ENCODE peak calls at places on chromosomes 7 and 10, in six cellular contexts. H, U, T, Z, M and D are unnamed samples. For H3K4me1, the result is how much of the 10 kb centered on the place peaks cover.

GRCh38 chr7:70383947-70384475 is 747.9 kb upstream of the GALNT17 start:
- DNase-seq in M (no peak), T (no peak), Z (no peak), H (no peak), U (no peak), D (no peak)

GRCh38 chr7:32479574-32480200 is 10.5 kb downstream of the LSM5 start:
- DNase-seq in Z (peak), T (peak), U (no peak), H (no peak), M (no peak), D (no peak)

GRCh38 chr7:74012842-74013249 is 15.1 kb upstream of the ELN start:
- DNase-seq in M (no peak), Z (no peak), U (no peak), H (no peak), T (no peak), D (no peak)

GRCh38 chr10:548212-548897 is 141.1 kb downstream of the DIP2C start:
- DNase-seq in U (no peak), M (no peak), Z (no peak), H (no peak), T (peak), D (no peak)

GRCh38 chr7:105213619-105214018 is 175.1 kb downstream of the SRPK2 start:
- DNase-seq in Z (no peak), H (no peak), M (no peak), T (no peak), U (no peak), D (no peak)

GRCh38 chr10:66215005-66215404 is 710.8 kb upstream of the LRRTM3 start:
- DNase-seq in M (no peak), Z (no peak), H (no peak), T (peak), U (no peak), D (no peak)

GRCh38 chr10:33196710-33197406 is 137.6 kb downstream of the NRP1 start:
- DNase-seq in T (no peak), Z (peak), H (no peak), U (no peak), M (no peak), D (no peak)

GRCh38 chr10:14652816-14653215 is 121.9 kb downstream of the FAM107B start:
- DNase-seq in Z (no peak), U (no peak), M (no peak), T (no peak), H (no peak), D (no peak)

GRCh38 chr10:77463499-77463898 is 174.1 kb downstream of the KCNMA1 start:
- DNase-seq in H (no peak), U (no peak), Z (no peak), M (no peak), T (no peak), D (no peak)

GRCh38 chr7:84841809-84842208 is 345.0 kb downstream of the SEMA3D start:
- DNase-seq in T (no peak), U (no peak), M (no peak), Z (no peak), H (no peak), D (no peak)

GRCh38 chr7:149140784-149141183 is 6.5 kb upstream of the ZNF398 start:
- DNase-seq in H (no peak), T (no peak), M (no peak), U (no peak), Z (no peak), D (no peak)

GRCh38 chr10:70758757-70759514 is 26.2 kb downstream of the TBATA start:
- DNase-seq in M (peak), Z (peak), H (peak), T (peak), U (peak), D (peak)

GRCh38 chr7:78326870-78327269 is 528.3 kb downstream of the PHTF2 start:
- DNase-seq in M (no peak), H (no peak), U (no peak), Z (peak), T (no peak), D (no peak)

GRCh38 chr7:44735403-44736165 is 13.1 kb upstream of the ZMIZ2 start:
- DNase-seq in U (no peak), M (no peak), T (no peak), H (no peak), Z (no peak), D (no peak)

GRCh38 chr10:59176241-59177030 is at the start of gene PHYHIPL:
- DNase-seq in Z (peak), M (no peak), T (peak), H (no peak), U (no peak), D (no peak)

GRCh38 chr10:31864834-31865518 is 63.7 kb downstream of the ARHGAP12 start:
- DNase-seq in Z (no peak), U (no peak), H (no peak), M (no peak), T (peak), D (no peak)

GRCh38 chr10:3874988-3875841 is 90.2 kb upstream of the KLF6 start:
- DNase-seq in H (peak), U (no peak), M (peak), Z (no peak), T (no peak), D (no peak)

GRCh38 chr7:149562602-149563001 is 65.0 kb upstream of the ZNF746 start:
- DNase-seq in M (no peak), H (no peak), U (no peak), T (no peak), Z (no peak), D (no peak)

GRCh38 chr7:7424151-7424873 is 111.4 kb downstream of the COL28A1 start:
- DNase-seq in H (peak), T (peak), U (peak), M (peak), Z (peak), D (peak)

GRCh38 chr10:30500534-30500933 is 66.5 kb downstream of the MAP3K8 start:
- DNase-seq in T (no peak), M (no peak), H (no peak), Z (no peak), U (no peak), D (no peak)

GRCh38 chr7:113267271-113267670 is 148.9 kb upstream of the SMIM30 start:
- DNase-seq in Z (no peak), H (no peak), T (no peak), M (no peak), U (no peak), D (no peak)

GRCh38 chr7:70208236-70209063 is 610.2 kb downstream of the AUTS2 start:
- DNase-seq in M (no peak), Z (no peak), T (no peak), U (no peak), H (no peak), D (no peak)

GRCh38 chr10:111084346-111085255 is 7.8 kb downstream of the ADRA2A start:
- DNase-seq in Z (no peak), U (no peak), T (no peak), M (no peak), H (no peak), D (no peak)

GRCh38 chr7:73703985-73704639 is 15.4 kb downstream of the STX1A start:
- DNase-seq in T (peak), U (peak), Z (peak), M (peak), H (no peak), D (no peak)

GRCh38 chr10:83562381-83562780 is 576.9 kb upstream of the GHITM start:
- DNase-seq in Z (no peak), M (no peak), U (no peak), T (no peak), H (no peak), D (no peak)
- H3K4me3 ChIP-seq in Z (no peak), M (no peak), U (no peak), T (no peak), H (no peak), D (no peak)

GRCh38 chr7:92837214-92837749 is 909 bp upstream of the CDK6 start:
- DNase-seq in U (no peak), M (peak), Z (no peak), H (no peak), T (peak), D (no peak)
- H3K4me1 ChIP-seq in U (under half), M (under half), Z (under half), H (under half), T (under half), D (under half)

GRCh38 chr10:95559466-95559865 is 1.7 kb downstream of the SORBS1 start:
- DNase-seq in T (peak), U (peak), M (no peak), Z (no peak), H (no peak), D (no peak)
- H3K4me3 ChIP-seq in T (peak), U (peak), M (no peak), Z (no peak), H (peak), D (no peak)

GRCh38 chr10:95277201-95277570 is 13.6 kb downstream of the PDLIM1 start:
- DNase-seq in Z (no peak), M (no peak), T (no peak), H (no peak), U (no peak), D (no peak)

GRCh38 chr10:95277614-95278013 is 13.2 kb downstream of the PDLIM1 start:
- DNase-seq in Z (no peak), U (no peak), H (no peak), M (no peak), T (no peak), D (no peak)

GRCh38 chr10:95276367-95277200 is 14.2 kb downstream of the PDLIM1 start:
- DNase-seq in T (no peak), M (no peak), H (no peak), U (no peak), Z (no peak), D (no peak)

GRCh38 chr10:95279042-95279820 is 11.6 kb downstream of the PDLIM1 start:
- DNase-seq in U (no peak), T (no peak), H (no peak), Z (no peak), M (no peak), D (no peak)

GRCh38 chr10:95278061-95278988 is 12.5 kb downstream of the PDLIM1 start:
- DNase-seq in M (no peak), U (peak), Z (no peak), H (no peak), T (peak), D (no peak)
- H3K4me1 ChIP-seq in M (under half), U (under half), Z (under half), H (under half), T (under half), D (under half)

GRCh38 chr10:110048781-110049180 is 41.0 kb downstream of the ADD3 start:
- DNase-seq in H (no peak), U (no peak), M (no peak), Z (no peak), T (no peak), D (no peak)
- H3K4me3 ChIP-seq in H (no peak), U (no peak), M (no peak), Z (no peak), T (no peak), D (no peak)

GRCh38 chr10:52488606-52489485 is 174.8 kb downstream of the DKK1 start:
- DNase-seq in U (no peak), M (no peak), H (no peak), Z (no peak), T (peak), D (no peak)
- H3K4me1 ChIP-seq in U (under half), M (under half), H (under half), Z (under half), T (under half), D (under half)

DNA sequence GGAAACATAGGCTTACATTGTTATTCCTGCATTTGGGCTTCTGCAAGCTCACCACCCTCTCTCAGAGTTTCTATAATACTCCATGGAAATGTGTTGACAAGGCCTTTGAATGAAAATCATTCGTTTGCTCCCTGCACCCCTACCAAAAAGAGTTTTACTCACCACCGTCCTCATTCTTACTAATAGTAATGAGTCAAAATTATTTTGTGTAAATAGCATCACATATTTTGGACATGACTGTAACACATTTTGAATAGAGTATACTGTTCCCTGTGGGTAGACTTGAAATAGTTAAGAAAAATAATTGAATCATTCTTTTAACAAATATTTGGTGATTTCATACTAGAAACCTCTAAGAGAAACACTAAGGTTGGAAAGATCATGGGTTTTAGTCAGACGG is 84.6 kb downstream of the AKAP9 start:
- DNase-seq in U (no peak), M (no peak), H (no peak), Z (no peak), T (no peak), D (no peak)
- H3K4me3 ChIP-seq in U (no peak), M (no peak), H (no peak), Z (no peak), T (no peak), D (no peak)

DNA sequence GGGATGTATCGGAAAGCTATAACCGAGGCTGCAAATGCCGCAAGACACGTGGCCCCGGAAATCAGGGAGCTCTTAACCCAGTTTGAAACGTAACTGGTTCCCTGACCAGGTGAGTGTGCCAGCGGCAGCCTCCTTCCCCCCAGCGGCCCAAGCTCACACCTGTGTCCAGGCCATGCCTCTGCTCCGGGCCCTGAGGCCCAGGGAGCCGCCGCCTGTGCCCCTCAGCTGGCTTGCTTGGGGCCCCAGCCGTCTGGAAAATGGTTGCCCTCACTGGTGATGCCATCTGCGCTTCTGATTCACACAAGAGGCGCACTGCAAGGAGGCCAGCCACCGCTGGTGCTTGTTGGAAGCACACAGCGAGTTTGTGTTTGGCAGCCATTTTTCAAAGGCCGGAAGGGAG is 9.2 kb downstream of the PWWP2B start:
- DNase-seq in H (no peak), Z (no peak), T (no peak), U (no peak), M (no peak), D (no peak)
- H3K4me1 ChIP-seq in H (under half), Z (half or more), T (under half), U (under half), M (under half), D (under half)